ENCODE peak calls at places on chromosomes 2 and 18, in four cellular contexts. M is GM23248, P is thoracic aorta, G is brain microvascular endothelial cell. H is an unnamed sample.

GRCh38 chr18:55582325-55582724 is 5.7 kb downstream of the TCF4 start:
- DNase-seq in M (no peak), P (no peak), G (no peak), H (no peak)

GRCh38 chr2:55618025-55618648 is 715 bp upstream of the PPP4R3B start:
- DNase-seq in M (peak; percentile 61), P (no peak), G (peak; percentile 20), H (no peak)

GRCh38 chr2:73359915-73360697 is 25.5 kb upstream of the ALMS1 start:
- DNase-seq in M (peak; percentile 36), P (no peak), G (no peak), H (no peak)

GRCh38 chr2:156437272-156437671 is 1.1 kb downstream of the GPD2 start:
- DNase-seq in M (peak; percentile 68), P (no peak), G (no peak), H (peak; percentile 82)

GRCh38 chr2:129646107-129646506 is 333.4 kb upstream of the RAB6C start:
- DNase-seq in M (no peak), P (no peak), G (no peak), H (no peak)

GRCh38 chr2:239105234-239105633 is 257.3 kb downstream of the TWIST2 start:
- DNase-seq in M (no peak), P (no peak), G (no peak), H (no peak)

GRCh38 chr18:48402953-48403352 is 6.2 kb downstream of the ZBTB7C start:
- DNase-seq in M (peak; percentile 31), P (no peak), G (no peak), H (no peak)

GRCh38 chr2:142724713-142725349 is 152.6 kb upstream of the KYNU start:
- DNase-seq in M (no peak), P (no peak), G (no peak), H (no peak)

GRCh38 chr2:162636206-162636728 is 202.3 kb downstream of the KCNH7 start:
- DNase-seq in M (no peak), P (no peak), G (no peak), H (no peak)

GRCh38 chr2:66478311-66478710 is 43.4 kb downstream of the MEIS1 start:
- DNase-seq in M (no peak), P (no peak), G (no peak), H (no peak)

GRCh38 chr2:158034198-158034831 is 67.4 kb upstream of the UPP2 start:
- DNase-seq in M (peak; percentile 66), P (no peak), G (peak; percentile 73), H (no peak)

GRCh38 chr2:227103583-227103982 is 60.4 kb downstream of the COL4A4 start:
- DNase-seq in M (no peak), P (no peak), G (no peak), H (no peak)

GRCh38 chr2:110712737-110713136 is 19.6 kb upstream of the ACOXL start:
- DNase-seq in M (no peak), P (no peak), G (no peak), H (no peak)

GRCh38 chr18:79400591-79401381 is 5.1 kb downstream of the NFATC1 start:
- DNase-seq in M (peak; percentile 43), P (no peak), G (no peak), H (no peak)

GRCh38 chr2:192697880-192698279 is 503.1 kb upstream of the TMEFF2 start:
- DNase-seq in M (no peak), P (no peak), G (no peak), H (no peak)

GRCh38 chr2:99865818-99866676 is 276.3 kb downstream of the AFF3 start:
- DNase-seq in M (peak; percentile 40), P (no peak), G (peak; percentile 86), H (no peak)

GRCh38 chr2:96083064-96083889 is 33.1 kb downstream of the ADRA2B start:
- DNase-seq in M (no peak), P (no peak), G (no peak), H (no peak)

GRCh38 chr2:240787521-240788472 is 32.2 kb downstream of the KIF1A start:
- DNase-seq in M (no peak), P (no peak), G (no peak), H (no peak)

GRCh38 chr2:19124135-19124534 is 234.3 kb downstream of the OSR1 start:
- DNase-seq in M (peak; percentile 95), P (no peak), G (peak; percentile 93), H (no peak)

GRCh38 chr2:169511818-169512217 is 2.3 kb downstream of the KLHL41 start:
- DNase-seq in M (no peak), P (no peak), G (no peak), H (no peak)

GRCh38 chr2:58680938-58681337 is 439.8 kb upstream of the FANCL start:
- DNase-seq in M (peak; percentile 44), P (no peak), G (no peak), H (no peak)

GRCh38 chr2:246489-247145 is 17.2 kb downstream of the SH3YL1 start:
- DNase-seq in M (peak; percentile 75), P (no peak), G (peak; percentile 74), H (no peak)

GRCh38 chr2:24919977-24920812 is at the start of gene ADCY3:
- DNase-seq in M (peak; percentile 78), P (no peak), G (no peak), H (peak; percentile 77)

GRCh38 chr2:30679416-30680088 is 127.7 kb downstream of the CAPN13 start:
- DNase-seq in M (peak; percentile 85), P (no peak), G (peak; percentile 14), H (no peak)

GRCh38 chr18:79816092-79816491 is 18.4 kb downstream of the KCNG2 start:
- DNase-seq in M (no peak), P (no peak), G (no peak), H (no peak)

GRCh38 chr2:100293341-100294161 is 28.8 kb downstream of the LONRF2 start:
- DNase-seq in M (peak; percentile 19), P (no peak), G (no peak), H (no peak)

GRCh38 chr18:68121308-68121707 is 593.6 kb downstream of the TMX3 start:
- DNase-seq in M (no peak), P (no peak), G (no peak), H (no peak)

DNA sequence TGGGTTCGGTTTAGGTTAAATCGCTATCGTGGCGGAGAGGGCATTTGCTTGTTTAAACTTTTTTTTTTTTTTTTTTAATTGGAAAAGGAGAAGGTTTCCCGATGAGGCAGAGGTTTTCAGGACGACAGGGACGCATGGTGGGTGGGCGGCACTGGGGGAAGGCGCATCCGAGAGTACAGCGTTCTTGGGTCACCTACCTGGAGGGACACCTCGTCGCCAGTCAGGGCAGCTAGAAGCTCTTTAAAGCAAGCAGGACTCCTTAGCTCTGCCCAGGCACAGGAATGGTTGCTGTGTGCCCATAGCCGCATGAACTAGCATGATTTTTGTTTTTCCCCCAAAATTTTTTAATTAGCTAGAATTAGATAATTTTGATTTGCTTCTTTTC is 444 bp downstream of the LDLRAD4 start:
- DNase-seq in M (no peak), P (no peak), G (no peak), H (no peak)
- H3K27ac ChIP-seq in M (no peak overlapping the region), P (peak overlapping the region; percentile 94), G (no peak overlapping the region), H (peak overlapping the region; percentile 89)

GRCh38 chr18:13581496-13581895 is 144.9 kb downstream of the FAM210A start:
- DNase-seq in M (no peak), P (no peak), G (no peak), H (no peak)

GRCh38 chr18:13580351-13580750 is 146.0 kb downstream of the FAM210A start:
- DNase-seq in M (no peak), P (no peak), G (no peak), H (no peak)

GRCh38 chr18:13578400-13578799 is 148.0 kb downstream of the FAM210A start:
- DNase-seq in M (no peak), P (no peak), G (no peak), H (no peak)

GRCh38 chr18:13581055-13581454 is 145.3 kb downstream of the FAM210A start:
- DNase-seq in M (no peak), P (no peak), G (no peak), H (no peak)

DNA sequence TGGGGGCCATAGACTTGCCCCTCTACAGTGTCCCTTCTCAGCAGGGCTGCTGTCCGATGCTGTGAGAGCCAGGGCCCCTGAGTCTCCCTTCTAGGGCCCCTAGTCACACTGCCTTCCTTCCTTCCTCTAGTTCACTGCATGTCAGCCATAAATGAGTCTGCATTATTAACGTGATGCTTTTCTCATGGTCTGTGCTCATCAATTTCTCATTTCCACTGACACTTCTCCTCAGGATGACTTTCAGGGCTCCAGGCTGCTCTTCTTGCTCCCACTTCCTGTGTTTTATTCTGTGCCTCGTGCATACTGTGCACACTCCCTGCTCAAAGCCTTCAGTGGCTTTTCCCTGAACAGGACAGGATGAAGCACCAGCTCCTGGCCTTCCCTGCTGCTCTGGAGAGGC is 146.5 kb downstream of the FAM210A start:
- DNase-seq in M (no peak), P (no peak), G (no peak), H (no peak)
- H3K27ac ChIP-seq in M (no peak overlapping the region), P (no peak overlapping the region), G (no peak overlapping the region), H (no peak overlapping the region)

GRCh38 chr2:174633621-174633927 is 36.0 kb upstream of the WIPF1 start:
- DNase-seq in M (peak; percentile 71), P (no peak), G (no peak), H (no peak)

GRCh38 chr2:174636979-174637378 is 39.4 kb upstream of the WIPF1 start:
- DNase-seq in M (no peak), P (no peak), G (no peak), H (no peak)

GRCh38 chr2:174635747-174636399 is 38.3 kb upstream of the WIPF1 start:
- DNase-seq in M (peak; percentile 75), P (no peak), G (no peak), H (no peak)

GRCh38 chr2:174634130-174635014 is 36.8 kb upstream of the WIPF1 start:
- DNase-seq in M (peak; percentile 58), P (no peak), G (no peak), H (no peak)

DNA sequence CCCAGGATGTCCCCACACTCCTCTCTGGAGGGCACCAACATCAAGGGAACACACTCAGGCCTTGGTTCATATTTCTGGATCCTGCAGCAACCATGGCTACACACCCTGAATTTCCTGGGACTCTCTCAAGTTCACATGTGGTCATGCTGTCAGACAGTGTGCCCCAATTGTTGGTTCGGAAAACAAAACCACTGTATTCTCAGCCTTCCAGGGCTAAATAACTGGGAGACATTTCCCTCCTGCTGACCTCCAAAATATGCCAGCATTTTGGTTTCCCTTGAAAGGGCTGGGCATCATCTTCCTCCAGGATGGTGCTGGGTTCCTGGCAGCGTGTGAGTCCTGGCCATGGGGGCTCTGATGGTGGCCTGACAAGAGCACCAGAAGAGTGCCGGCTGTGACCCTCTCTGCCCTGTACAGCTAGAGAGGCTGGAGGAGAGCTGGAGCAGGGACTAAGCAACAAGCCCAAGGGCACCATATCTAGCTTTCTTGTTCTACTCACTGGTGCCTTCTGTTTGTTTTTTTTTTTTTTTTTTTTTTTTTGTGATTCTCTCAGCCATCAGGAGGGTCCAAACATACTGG is 37.5 kb upstream of the WIPF1 start:
- DNase-seq in M (peak; percentile 26), P (no peak), G (no peak), H (no peak)
- H3K27ac ChIP-seq in M (peak overlapping the region; percentile 93), P (peak overlapping the region; percentile 43), G (no peak overlapping the region), H (peak overlapping the region; percentile 53)

DNA sequence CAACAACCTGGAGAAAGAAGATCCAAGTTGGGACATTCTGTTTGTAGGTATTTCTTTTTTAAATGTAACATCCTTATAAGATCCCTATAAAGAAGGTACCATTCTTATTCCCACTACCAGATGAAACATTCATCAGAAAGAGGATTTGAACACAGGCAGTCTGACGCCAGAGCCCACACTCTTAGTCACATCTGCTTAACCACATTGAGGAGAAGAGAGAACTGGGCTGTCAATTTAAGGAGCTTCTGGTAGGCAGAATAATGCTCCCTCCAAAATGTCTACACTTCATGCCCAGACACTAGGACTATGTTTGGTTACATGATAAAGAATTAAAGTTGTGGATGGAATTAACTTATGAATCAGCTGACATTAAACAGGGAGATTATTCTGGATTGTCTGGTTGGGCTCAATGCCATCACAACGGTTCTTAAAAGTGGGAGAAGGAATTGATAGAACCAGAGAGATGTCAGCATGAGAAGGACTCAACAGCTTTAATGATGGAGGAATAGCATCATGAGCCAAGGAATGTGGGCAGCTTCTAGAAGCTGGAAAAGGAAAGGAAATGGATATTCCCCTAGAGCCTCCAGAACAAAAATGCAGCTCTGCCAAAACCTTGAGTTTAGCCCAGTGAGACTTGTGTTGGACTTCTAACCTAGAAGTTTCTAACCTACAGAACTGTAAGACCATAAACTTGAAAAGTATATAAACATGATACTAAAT is 82.2 kb downstream of the KLF7 start:
- DNase-seq in M (peak; percentile 46), P (no peak), G (no peak), H (no peak)
- H3K27ac ChIP-seq in M (peak overlapping the region; percentile 24), P (peak overlapping the region; percentile 6), G (no peak overlapping the region), H (no peak overlapping the region)

H was measured in tibial artery.